ENCODE peak calls at places on chromosomes 6 and 20, in ten cellular contexts. E, N, S, O, P, C, W, Y, R and B are unnamed samples.

GRCh38 chr6:111011360-111012142 is 29.7 kb downstream of the RPF2 start:
- DNase-seq in C (peak), P (no peak), Y (peak), O (no peak), R (no peak), E (no peak), S (no peak), N (no peak), W (no peak), B (no peak)

GRCh38 chr6:45836438-45836824 is 179.2 kb downstream of the CLIC5 start:
- DNase-seq in Y (no peak), C (no peak), E (no peak), P (no peak), N (no peak), R (no peak), W (no peak), O (no peak), S (no peak), B (no peak)

GRCh38 chr6:74073429-74073828 is 377.4 kb downstream of the CD109 start:
- DNase-seq in O (no peak), C (no peak), N (no peak), E (no peak), S (no peak), P (no peak), R (no peak), Y (peak), W (no peak), B (no peak)

GRCh38 chr6:128062882-128063603 is 162.2 kb upstream of the THEMIS start:
- DNase-seq in N (no peak), W (no peak), E (no peak), Y (peak), S (no peak), O (no peak), R (no peak), C (no peak), P (no peak), B (no peak)

GRCh38 chr6:111461860-111462259 is 21.2 kb downstream of the REV3L start:
- DNase-seq in S (no peak), O (no peak), E (no peak), N (no peak), Y (no peak), C (no peak), W (no peak), R (no peak), P (no peak), B (no peak)

GRCh38 chr6:166586424-166587156 is at the start of gene RAMACL:
- DNase-seq in S (no peak), E (no peak), W (no peak), C (peak), O (no peak), R (no peak), N (no peak), P (peak), Y (no peak), B (peak)

GRCh38 chr6:170160628-170161611 is 130.0 kb downstream of the DLL1 start:
- DNase-seq in O (no peak), S (no peak), C (no peak), P (no peak), R (no peak), W (no peak), E (no peak), Y (no peak), N (no peak), B (no peak)

GRCh38 chr6:144588674-144589325 is 303.7 kb downstream of the UTRN start:
- DNase-seq in W (no peak), Y (peak), O (no peak), E (no peak), C (no peak), R (no peak), S (no peak), P (no peak), N (no peak), B (no peak)

GRCh38 chr6:117167520-117168271 is 97.7 kb upstream of the VGLL2 start:
- DNase-seq in O (peak), Y (no peak), E (no peak), W (no peak), N (no peak), S (no peak), R (no peak), C (no peak), P (no peak), B (no peak)

GRCh38 chr6:170166511-170167122 is 124.3 kb downstream of the DLL1 start:
- DNase-seq in R (no peak), Y (no peak), W (no peak), S (no peak), O (no peak), E (no peak), P (no peak), C (no peak), N (no peak), B (no peak)

GRCh38 chr6:46293641-46294316 is 123.0 kb upstream of the ENPP5 start:
- DNase-seq in E (no peak), W (no peak), R (no peak), P (no peak), S (no peak), O (no peak), C (no peak), Y (no peak), N (no peak), B (no peak)

DNA sequence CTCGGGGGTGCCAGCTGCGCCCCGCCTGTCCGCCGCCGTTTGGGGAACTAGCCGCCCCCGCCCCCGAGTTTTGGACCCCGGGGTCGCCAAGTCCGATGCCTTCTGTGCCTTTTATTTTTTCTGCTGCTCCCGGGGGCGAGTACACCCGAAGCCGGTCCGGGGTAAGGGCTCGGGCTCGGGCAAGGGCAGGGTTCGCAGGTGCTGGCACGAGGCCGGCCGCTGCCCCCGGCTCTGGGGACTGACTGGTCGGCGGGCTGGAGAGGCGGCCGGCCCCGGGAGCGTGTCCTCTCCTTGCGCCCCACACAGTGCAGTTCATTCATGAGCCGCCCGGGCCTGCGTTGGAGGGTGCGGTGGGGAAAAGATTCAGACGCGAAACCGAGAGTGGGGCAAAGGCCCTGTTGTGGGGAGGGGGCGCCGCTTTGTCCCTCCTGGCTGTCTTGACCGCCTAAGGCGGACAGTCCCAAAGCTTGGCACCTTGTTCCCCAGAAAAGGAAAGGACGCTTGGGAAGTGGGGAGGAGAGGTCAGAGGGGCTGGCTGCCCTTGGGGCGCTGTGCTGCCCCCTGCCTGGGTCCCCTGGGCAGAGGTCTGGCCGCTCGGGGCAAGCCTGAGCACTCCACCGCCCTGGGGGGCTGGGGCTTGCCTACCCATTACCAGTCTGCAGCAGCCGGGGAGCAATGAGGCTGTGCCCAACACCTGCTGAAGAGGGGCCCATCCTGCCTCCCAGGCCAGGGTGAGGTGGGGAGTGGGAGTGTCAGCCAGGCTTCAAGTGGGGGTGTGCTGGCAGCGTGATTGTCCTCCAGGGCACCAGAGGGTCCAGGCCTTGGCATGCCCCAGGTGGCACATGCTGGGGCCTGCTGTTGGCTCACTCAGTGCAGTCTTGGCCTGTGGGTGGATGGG is 915 bp downstream of the TMEM63B start:
- DNase-seq in O (peak), E (peak), P (no peak), N (no peak), W (peak), Y (peak), S (peak), C (peak), R (no peak), B (no peak)
- TF ChIP-seq CTCF in O (no peak), E (peak), P (no peak), N (no peak), W (no peak), Y (no peak), S (no peak), C (no peak), R (no peak), B (no peak)

GRCh38 chr6:56714273-56714672 is 71.6 kb upstream of the DST start:
- DNase-seq in R (no peak), O (no peak), W (no peak), P (no peak), Y (no peak), E (no peak), N (no peak), S (no peak), C (no peak), B (no peak)
- TF ChIP-seq CTCF in R (no peak), O (no peak), W (no peak), P (no peak), Y (no peak), E (peak), N (no peak), S (no peak), C (no peak), B (no peak)

GRCh38 chr6:33967966-33968724 is 164.3 kb upstream of the MLN start:
- DNase-seq in W (no peak), R (no peak), E (no peak), P (peak), Y (peak), C (peak), N (no peak), O (no peak), S (no peak), B (no peak)
- TF ChIP-seq CTCF in W (no peak), R (no peak), E (peak), P (no peak), Y (peak), C (no peak), N (peak), O (no peak), S (no peak), B (no peak)

GRCh38 chr6:115643762-115644161 is 416.9 kb downstream of the FRK start:
- DNase-seq in W (no peak), O (no peak), E (no peak), N (no peak), R (no peak), Y (peak), P (no peak), S (no peak), C (no peak), B (no peak)
- TF ChIP-seq CTCF in W (no peak), O (no peak), E (peak), N (peak), R (no peak), Y (peak), P (no peak), S (no peak), C (no peak), B (no peak)

GRCh38 chr20:24422361-24422760 is 47.1 kb upstream of the SYNDIG1 start:
- DNase-seq in E (no peak), C (no peak), P (no peak), S (no peak), Y (no peak), N (no peak), W (no peak), R (no peak), O (no peak), B (no peak)
- TF ChIP-seq CTCF in E (no peak), C (no peak), P (no peak), S (no peak), Y (no peak), N (no peak), W (no peak), R (no peak), O (no peak), B (no peak)

DNA sequence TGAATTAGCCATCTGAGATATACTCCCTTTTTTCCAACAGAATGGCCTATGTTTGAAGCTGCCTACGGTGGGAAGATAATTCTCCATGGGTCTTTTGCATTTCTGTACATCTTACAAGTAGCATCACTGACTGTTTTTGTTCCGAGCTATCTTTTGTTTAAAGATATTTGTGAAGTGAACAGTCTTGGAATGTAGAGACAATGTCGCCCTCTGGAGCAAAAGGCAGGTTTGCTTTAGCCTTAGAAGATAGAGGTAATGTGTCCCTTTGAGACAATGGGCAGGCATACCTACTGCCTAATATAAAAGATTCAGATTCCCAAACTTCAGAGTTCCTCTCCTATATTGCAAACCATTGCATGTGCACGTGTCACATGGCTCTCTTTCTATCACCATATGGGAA is 347.8 kb upstream of the CNR1 start:
- DNase-seq in O (no peak), P (no peak), N (no peak), W (no peak), S (no peak), C (no peak), E (no peak), Y (no peak), R (no peak), B (no peak)
- TF ChIP-seq CTCF in O (no peak), P (no peak), N (no peak), W (no peak), S (no peak), C (no peak), E (no peak), Y (no peak), R (no peak), B (no peak)

DNA sequence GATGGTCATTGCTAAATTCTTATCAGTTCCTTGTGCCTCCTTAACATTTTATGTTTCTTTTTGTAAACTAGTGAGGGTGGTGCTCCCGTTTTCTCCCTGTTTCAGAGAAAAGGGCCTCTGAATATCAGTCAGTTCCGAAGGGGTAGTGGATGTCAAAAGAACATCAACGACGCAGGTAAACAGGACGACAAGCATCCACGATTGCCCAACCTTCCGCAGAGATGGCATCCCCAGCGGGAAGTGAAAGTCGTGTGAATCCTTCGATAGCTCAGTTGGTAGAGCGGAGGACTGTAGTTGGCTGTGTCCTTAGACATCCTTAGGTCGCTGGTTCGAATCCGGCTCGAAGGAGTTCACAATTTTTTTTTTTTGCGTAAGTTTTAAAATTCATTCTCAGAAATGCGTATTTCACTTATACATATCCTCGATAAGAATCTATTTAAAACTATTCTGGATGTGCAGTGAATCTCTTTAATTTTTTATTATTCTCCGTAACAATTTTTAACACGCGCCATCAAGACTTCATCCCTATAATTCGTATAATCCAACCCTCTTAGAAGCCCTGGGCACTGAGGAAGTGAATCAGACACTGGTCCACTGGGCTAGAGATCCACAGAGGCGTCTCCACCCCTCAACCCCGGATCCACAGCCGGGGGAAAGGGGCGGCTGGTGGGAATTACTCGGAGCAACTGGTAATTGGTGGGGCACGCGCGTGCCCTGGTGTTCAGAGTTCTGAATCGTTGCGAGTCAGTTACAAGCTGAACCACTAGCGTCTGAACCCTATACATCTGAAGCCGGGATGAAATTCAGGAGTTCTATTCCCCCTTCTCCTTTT is 27.9 kb upstream of the ABT1 start:
- DNase-seq in R (peak), C (peak), N (peak), S (peak), Y (peak), P (peak), O (peak), W (peak), E (peak), B (peak)
- TF ChIP-seq CTCF in R (peak), C (no peak), N (peak), S (no peak), Y (peak), P (no peak), O (no peak), W (no peak), E (no peak), B (peak)

DNA sequence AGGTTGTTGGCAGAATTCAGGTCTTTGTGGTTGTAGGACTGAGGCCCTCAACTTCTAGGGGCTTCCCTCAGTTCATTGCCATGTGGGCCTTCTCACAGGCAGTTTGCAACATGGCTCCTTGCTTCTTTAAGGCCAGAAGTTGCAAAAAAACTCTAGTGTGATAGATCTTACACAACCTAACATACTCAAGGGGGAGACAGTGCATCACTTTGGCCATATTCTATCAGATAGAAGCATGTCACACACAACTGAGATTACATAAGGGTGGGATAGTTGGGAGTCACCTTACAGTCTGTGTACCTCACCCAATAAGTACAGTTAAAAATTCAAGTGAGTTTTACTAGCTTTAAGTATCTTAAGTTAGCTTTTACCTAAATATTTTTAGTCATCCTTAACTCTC is 1.6 kb downstream of the SIRPD start:
- DNase-seq in P (no peak), C (no peak), Y (no peak), S (no peak), W (no peak), E (no peak), R (no peak), N (no peak), O (no peak), B (no peak)
- TF ChIP-seq CTCF in P (no peak), C (no peak), Y (no peak), S (no peak), W (no peak), E (no peak), R (peak), N (no peak), O (no peak), B (peak)

DNA sequence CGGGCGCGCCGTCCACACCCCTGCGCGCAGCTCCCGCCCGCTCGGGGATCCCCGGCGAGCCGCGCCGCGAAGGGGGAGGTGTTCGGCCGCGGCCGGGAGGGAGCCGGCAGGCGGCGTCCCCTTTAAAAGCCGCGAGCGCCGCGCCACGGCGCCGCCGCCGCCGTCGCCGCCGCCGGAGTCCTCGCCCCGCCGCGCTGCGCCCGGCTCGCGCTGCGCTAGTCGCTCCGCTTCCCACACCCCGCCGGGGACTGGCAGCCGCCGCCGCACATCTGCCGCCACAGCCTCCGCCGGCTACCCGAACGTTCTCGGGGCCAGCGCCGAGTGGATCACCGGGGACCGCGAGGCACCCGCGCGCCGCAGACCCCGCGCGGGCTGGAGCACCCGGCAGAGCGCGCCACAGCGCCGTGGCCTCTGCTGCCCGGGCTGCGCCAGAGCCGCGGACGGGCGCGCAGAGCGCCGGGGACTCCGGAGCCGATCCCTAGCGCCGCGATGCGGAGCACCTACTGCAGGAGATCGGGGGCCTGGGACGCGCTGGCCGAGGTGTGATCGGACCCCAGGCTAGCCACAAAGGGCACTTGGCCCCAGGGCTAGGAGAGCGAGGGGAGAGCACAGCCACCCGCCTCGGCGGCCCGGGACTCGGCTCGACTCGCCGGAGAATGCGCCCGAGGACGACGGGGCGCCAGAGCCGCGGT is at the start of gene BMP2:
- DNase-seq in S (no peak), E (peak), N (no peak), R (no peak), Y (peak), O (peak), P (no peak), W (peak), C (peak), B (no peak)
- TF ChIP-seq CTCF in S (no peak), E (no peak), N (no peak), R (no peak), Y (no peak), O (no peak), P (no peak), W (no peak), C (no peak), B (no peak)